ENCODE peak calls at places on chromosomes 4 and X, in eight cellular contexts. K is psoas muscle, Z is brain microvascular endothelial cell, P is dorsolateral prefrontal cortex, Y is cardiac fibroblast, R is K562, V is MCF 10A, S is adrenal gland. B is an unnamed sample.

GRCh38 chrX:118726887-118727685 is at the start of gene IL13RA1:
- DNase-seq in K (peak), Z (peak), P (no peak), Y (peak), R (peak), V (peak), S (peak), B (peak)

GRCh38 chr4:147994076-147994475 is 262.2 kb downstream of the ARHGAP10 start:
- DNase-seq in K (no peak), Z (no peak), P (no peak), Y (peak), R (no peak), V (peak), S (no peak), B (no peak)

GRCh38 chr4:54794033-54794432 is 136.3 kb downstream of the KIT start:
- DNase-seq in K (no peak), Z (no peak), P (no peak), Y (no peak), R (no peak), V (no peak), S (no peak), B (no peak)

GRCh38 chr4:54173281-54173912 is 55.7 kb upstream of the PDGFRA start:
- DNase-seq in K (no peak), Z (no peak), P (no peak), Y (peak), R (no peak), V (no peak), S (no peak), B (no peak)

GRCh38 chr4:45331796-45332195 is 605.4 kb upstream of the GNPDA2 start:
- DNase-seq in K (no peak), Z (no peak), P (no peak), Y (no peak), R (no peak), V (no peak), S (no peak), B (no peak)

GRCh38 chrX:55758033-55758432 is 40.5 kb downstream of the RRAGB start:
- DNase-seq in K (no peak), Z (peak), P (no peak), Y (no peak), R (no peak), V (peak), S (no peak), B (no peak)

GRCh38 chr4:27350161-27350560 is 489.5 kb downstream of the STIM2 start:
- DNase-seq in K (no peak), Z (no peak), P (no peak), Y (no peak), R (no peak), V (peak), S (no peak), B (no peak)

GRCh38 chr4:70930530-70931256 is 28.5 kb downstream of the MOB1B start:
- DNase-seq in K (no peak), Z (no peak), P (no peak), Y (no peak), R (no peak), V (no peak), S (no peak), B (no peak)

GRCh38 chr4:119068529-119068962 is 67.1 kb upstream of the MYOZ2 start:
- DNase-seq in K (no peak), Z (no peak), P (no peak), Y (no peak), R (no peak), V (peak), S (no peak), B (no peak)

GRCh38 chrX:94288325-94288724 is 614.3 kb downstream of the FAM133A start:
- DNase-seq in K (no peak), Z (no peak), P (no peak), Y (no peak), R (no peak), V (peak), S (no peak), B (no peak)

GRCh38 chr4:177308125-177308524 is 1.5 kb upstream of the NEIL3 start:
- DNase-seq in K (no peak), Z (peak), P (no peak), Y (peak), R (no peak), V (peak), S (peak), B (no peak)

GRCh38 chr4:7821245-7822165 is 118.2 kb downstream of the AFAP1 start:
- DNase-seq in K (no peak), Z (no peak), P (no peak), Y (peak), R (no peak), V (no peak), S (no peak), B (no peak)

GRCh38 chr4:153976954-153977353 is 188.1 kb upstream of the SFRP2 start:
- DNase-seq in K (no peak), Z (no peak), P (no peak), Y (peak), R (no peak), V (no peak), S (no peak), B (no peak)

GRCh38 chr4:113020966-113021365 is 28.5 kb upstream of the ANK2 start:
- DNase-seq in K (no peak), Z (no peak), P (no peak), Y (peak), R (no peak), V (no peak), S (no peak), B (no peak)

GRCh38 chrX:119942173-119942819 is 1.3 kb downstream of the NKAP start:
- DNase-seq in K (no peak), Z (no peak), P (no peak), Y (no peak), R (no peak), V (no peak), S (no peak), B (no peak)

GRCh38 chr4:76806336-76806735 is 91.6 kb downstream of the SOWAHB start:
- DNase-seq in K (no peak), Z (peak), P (no peak), Y (peak), R (no peak), V (no peak), S (no peak), B (no peak)

GRCh38 chrX:129737921-129738320 is 858 bp upstream of the XPNPEP2 start:
- DNase-seq in K (no peak), Z (peak), P (no peak), Y (peak), R (no peak), V (peak), S (no peak), B (no peak)

GRCh38 chrX:53077207-53078197 is 4.7 kb upstream of the TSPYL2 start:
- DNase-seq in K (no peak), Z (no peak), P (no peak), Y (no peak), R (no peak), V (no peak), S (no peak), B (no peak)

GRCh38 chr4:158821228-158822009 is 52.6 kb downstream of the FNIP2 start:
- DNase-seq in K (no peak), Z (peak), P (no peak), Y (no peak), R (no peak), V (no peak), S (no peak), B (no peak)

GRCh38 chrX:39915596-39915995 is 182.2 kb downstream of the BCOR start:
- DNase-seq in K (no peak), Z (no peak), P (peak), Y (no peak), R (no peak), V (no peak), S (no peak), B (no peak)

GRCh38 chrX:47232803-47233332 is at the start of gene USP11:
- DNase-seq in K (peak), Z (peak), P (no peak), Y (peak), R (peak), V (no peak), S (peak), B (peak)

GRCh38 chrX:51866156-51866555 is 27.3 kb upstream of the MAGED1 start:
- DNase-seq in K (no peak), Z (peak), P (no peak), Y (peak), R (no peak), V (no peak), S (no peak), B (no peak)

GRCh38 chrX:1108451-1109445 is 103.7 kb downstream of the CRLF2 start:
- DNase-seq in K (no peak), Z (no peak), P (no peak), Y (no peak), R (no peak), V (no peak), S (no peak), B (no peak)

GRCh38 chr4:11729548-11729947 is 300.9 kb upstream of the HS3ST1 start:
- DNase-seq in K (no peak), Z (no peak), P (no peak), Y (peak), R (no peak), V (peak), S (no peak), B (no peak)

GRCh38 chr4:169420291-169420690 is 149.5 kb upstream of the SH3RF1 start:
- DNase-seq in K (no peak), Z (no peak), P (no peak), Y (no peak), R (no peak), V (no peak), S (no peak), B (no peak)

GRCh38 chrX:153646620-153647373 is at the start of gene DUSP9:
- DNase-seq in K (peak), Z (no peak), P (peak), Y (peak), R (peak), V (no peak), S (peak), B (no peak)

GRCh38 chr4:70925899-70926635 is 23.9 kb downstream of the MOB1B start:
- DNase-seq in K (no peak), Z (no peak), P (no peak), Y (no peak), R (no peak), V (no peak), S (no peak), B (peak)

GRCh38 chr4:90357117-90357710 is 230.0 kb downstream of the CCSER1 start:
- DNase-seq in K (no peak), Z (peak), P (no peak), Y (peak), R (no peak), V (peak), S (no peak), B (peak)

GRCh38 chrX:10090319-10090718 is 66.5 kb upstream of the CLCN4 start:
- DNase-seq in K (no peak), Z (no peak), P (no peak), Y (peak), R (no peak), V (peak), S (no peak), B (no peak)

GRCh38 chrX:101619336-101619735 is 1.5 kb upstream of the ARMCX6 start:
- DNase-seq in K (no peak), Z (no peak), P (no peak), Y (no peak), R (no peak), V (peak), S (no peak), B (no peak)

GRCh38 chr4:48944659-48945290 is 38.2 kb upstream of the OCIAD2 start:
- DNase-seq in K (no peak), Z (no peak), P (no peak), Y (no peak), R (peak), V (peak), S (no peak), B (peak)

GRCh38 chrX:154986826-154987575 is 35.5 kb downstream of the F8 start:
- DNase-seq in K (no peak), Z (no peak), P (no peak), Y (peak), R (no peak), V (no peak), S (no peak), B (no peak)

GRCh38 chr4:169070071-169070894 is 60.2 kb upstream of the CBR4 start:
- DNase-seq in K (no peak), Z (peak), P (no peak), Y (peak), R (no peak), V (peak), S (peak), B (no peak)

GRCh38 chrX:108036298-108036973 is 8.4 kb upstream of the VSIG1 start:
- DNase-seq in K (no peak), Z (peak), P (no peak), Y (peak), R (peak), V (peak), S (no peak), B (no peak)

GRCh38 chrX:108671526-108671925 is 64.8 kb downstream of the IRS4 start:
- DNase-seq in K (no peak), Z (no peak), P (no peak), Y (no peak), R (no peak), V (no peak), S (no peak), B (no peak)

GRCh38 chr4:149175549-149175948 is 640.1 kb downstream of the IQCM start:
- DNase-seq in K (no peak), Z (no peak), P (no peak), Y (no peak), R (no peak), V (no peak), S (no peak), B (no peak)

GRCh38 chrX:74063426-74064155 is 240.4 kb upstream of the ZCCHC13 start:
- DNase-seq in K (no peak), Z (no peak), P (no peak), Y (no peak), R (no peak), V (no peak), S (no peak), B (no peak)

GRCh38 chr4:98314791-98315565 is 53.8 kb downstream of the RAP1GDS1 start:
- DNase-seq in K (no peak), Z (peak), P (no peak), Y (no peak), R (no peak), V (no peak), S (no peak), B (no peak)

GRCh38 chr4:183362916-183363542 is 40.8 kb upstream of the CLDN24 start:
- DNase-seq in K (no peak), Z (peak), P (no peak), Y (peak), R (no peak), V (peak), S (no peak), B (no peak)
- TF ChIP-seq CTCF in K (no peak), Z (peak), P (no peak), Y (peak), R (peak), V (no peak), S (no peak), B (no peak)

DNA sequence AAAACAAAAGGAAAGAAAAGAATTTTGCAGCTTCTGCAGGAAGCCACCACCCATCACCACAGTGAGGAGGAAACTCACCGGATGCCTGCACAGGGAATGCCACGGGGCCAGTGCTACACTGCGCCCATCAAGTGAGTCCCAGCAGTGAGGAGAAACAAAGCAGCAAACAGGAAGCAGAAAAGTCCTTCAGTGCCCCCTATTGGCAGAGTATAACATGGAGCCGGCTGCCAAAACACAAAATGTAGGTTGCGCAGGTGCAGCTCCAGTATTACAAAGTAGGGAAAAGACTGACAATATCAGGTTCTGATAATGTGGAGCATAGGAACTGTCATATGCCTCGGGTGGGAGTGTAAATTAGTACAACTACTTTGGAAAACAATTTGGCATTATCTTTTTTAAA is 23.3 kb upstream of the SCML2 start:
- DNase-seq in K (no peak), Z (no peak), P (no peak), Y (peak), R (peak), V (peak), S (peak), B (no peak)
- TF ChIP-seq CTCF in K (peak), Z (peak), P (peak), Y (peak), R (peak), V (peak), S (peak), B (peak)

GRCh38 chr4:21879187-21879586 is 69.4 kb downstream of the KCNIP4 start:
- DNase-seq in K (no peak), Z (peak), P (no peak), Y (peak), R (no peak), V (peak), S (no peak), B (no peak)
- TF ChIP-seq CTCF in K (no peak), Z (peak), P (no peak), Y (peak), R (no peak), V (no peak), S (no peak), B (no peak)

GRCh38 chr4:35725131-35725530 is 519.2 kb downstream of the ARAP2 start:
- DNase-seq in K (no peak), Z (no peak), P (no peak), Y (no peak), R (no peak), V (peak), S (no peak), B (peak)
- TF ChIP-seq CTCF in K (no peak), Z (no peak), P (no peak), Y (no peak), R (no peak), V (no peak), S (no peak), B (peak)

GRCh38 chr4:61395754-61396153 is 195.6 kb downstream of the ADGRL3 start:
- DNase-seq in K (no peak), Z (no peak), P (no peak), Y (no peak), R (no peak), V (no peak), S (no peak), B (no peak)
- TF ChIP-seq CTCF in K (no peak), Z (no peak), P (no peak), Y (no peak), R (no peak), V (no peak), S (no peak), B (no peak)